ENCODE peak calls at places on chromosomes 3 and 15, in ten cellular contexts. A is H54, F is erythroblast, J is adrenal gland, D is H1, L is heart left ventricle, Q is right lobe of liver, O is vagina, G is A549, V is spleen. K is an unnamed sample.

GRCh38 chr3:69236808-69237707 is 114.7 kb upstream of the LMOD3 start:
- DNase-seq in A (no peak), F (no peak), J (no peak), D (no peak), L (no peak), Q (no peak), O (no peak), G (no peak), V (no peak), K (no peak)

GRCh38 chr15:71051539-71051938 is 63.7 kb upstream of the THSD4 start:
- DNase-seq in A (no peak), F (no peak), J (no peak), D (no peak), L (peak; percentile 41), Q (no peak), O (no peak), G (no peak), V (no peak), K (no peak)

GRCh38 chr3:50550079-50550736 is 17.3 kb downstream of the C3orf18 start:
- DNase-seq in A (no peak), F (peak; percentile 82), J (peak; percentile 36), D (no peak), L (no peak), Q (no peak), O (no peak), G (peak; percentile 52), V (no peak), K (peak; percentile 65)

GRCh38 chr15:73387507-73388255 is 18.9 kb upstream of the HCN4 start:
- DNase-seq in A (no peak), F (no peak), J (no peak), D (no peak), L (no peak), Q (no peak), O (no peak), G (no peak), V (peak; percentile 34), K (no peak)

GRCh38 chr15:41858756-41859155 is 20.1 kb downstream of the PLA2G4B start:
- DNase-seq in A (no peak), F (no peak), J (no peak), D (no peak), L (no peak), Q (no peak), O (no peak), G (no peak), V (no peak), K (no peak)

GRCh38 chr3:4834403-4834866 is 144.8 kb upstream of the BHLHE40 start:
- DNase-seq in A (no peak), F (no peak), J (no peak), D (no peak), L (no peak), Q (no peak), O (no peak), G (no peak), V (peak; percentile 85), K (no peak)

GRCh38 chr3:41317718-41318117 is 118.4 kb downstream of the CTNNB1 start:
- DNase-seq in A (peak; percentile 19), F (no peak), J (peak; percentile 7), D (no peak), L (no peak), Q (no peak), O (no peak), G (no peak), V (no peak), K (no peak)

GRCh38 chr3:172595648-172596393 is 72.6 kb upstream of the TNFSF10 start:
- DNase-seq in A (no peak), F (peak; percentile 63), J (peak; percentile 39), D (no peak), L (no peak), Q (no peak), O (no peak), G (peak; percentile 45), V (no peak), K (no peak)

GRCh38 chr15:71052356-71052755 is 62.9 kb upstream of the THSD4 start:
- DNase-seq in A (no peak), F (no peak), J (no peak), D (no peak), L (no peak), Q (no peak), O (no peak), G (no peak), V (no peak), K (no peak)

GRCh38 chr3:155995525-155996370 is 124.6 kb upstream of the KCNAB1 start:
- DNase-seq in A (peak; percentile 18), F (peak; percentile 48), J (no peak), D (no peak), L (no peak), Q (no peak), O (no peak), G (peak; percentile 57), V (no peak), K (no peak)

GRCh38 chr15:59137566-59137965 is 32.6 kb downstream of the CCNB2 start:
- DNase-seq in A (no peak), F (no peak), J (no peak), D (no peak), L (no peak), Q (no peak), O (no peak), G (no peak), V (no peak), K (no peak)

GRCh38 chr3:189186093-189186492 is 14.3 kb downstream of the TPRG1 start:
- DNase-seq in A (no peak), F (no peak), J (peak; percentile 74), D (no peak), L (peak; percentile 29), Q (no peak), O (no peak), G (no peak), V (no peak), K (no peak)

GRCh38 chr15:74529911-74530310 is 11.1 kb upstream of the ARID3B start:
- DNase-seq in A (no peak), F (no peak), J (no peak), D (no peak), L (no peak), Q (no peak), O (no peak), G (no peak), V (no peak), K (no peak)
- TF ChIP-seq POLR2A in A (no peak), F (no peak), J (no peak), D (no peak), L (no peak), Q (no peak), O (no peak), G (no peak), V (no peak), K (no peak)

GRCh38 chr3:142363936-142364467 is 83.8 kb downstream of the XRN1 start:
- DNase-seq in A (no peak), F (no peak), J (no peak), D (no peak), L (no peak), Q (no peak), O (no peak), G (no peak), V (no peak), K (no peak)
- TF ChIP-seq POLR2A in A (no peak), F (no peak), J (no peak), D (no peak), L (no peak), Q (no peak), O (no peak), G (no peak), V (no peak), K (no peak)

GRCh38 chr15:101447168-101447533 is 42.4 kb downstream of the PCSK6 start:
- DNase-seq in A (no peak), F (no peak), J (no peak), D (no peak), L (no peak), Q (no peak), O (no peak), G (no peak), V (peak; percentile 66), K (no peak)

GRCh38 chr15:101447561-101448071 is 41.9 kb downstream of the PCSK6 start:
- DNase-seq in A (no peak), F (no peak), J (no peak), D (no peak), L (no peak), Q (peak; percentile 90), O (no peak), G (no peak), V (peak; percentile 60), K (no peak)

GRCh38 chr15:101445109-101445508 is 44.4 kb downstream of the PCSK6 start:
- DNase-seq in A (no peak), F (no peak), J (no peak), D (no peak), L (no peak), Q (no peak), O (no peak), G (no peak), V (no peak), K (no peak)

GRCh38 chr15:101446527-101447167 is 42.9 kb downstream of the PCSK6 start:
- DNase-seq in A (no peak), F (peak; percentile 81), J (peak; percentile 62), D (no peak), L (no peak), Q (peak; percentile 82), O (no peak), G (no peak), V (no peak), K (no peak)

GRCh38 chr15:101445562-101446526 is 43.7 kb downstream of the PCSK6 start:
- DNase-seq in A (no peak), F (peak; percentile 89), J (no peak), D (no peak), L (peak; percentile 77), Q (peak; percentile 75), O (no peak), G (no peak), V (peak; percentile 74), K (no peak)
- TF ChIP-seq POLR2A in A (no peak), F (no peak), J (no peak), D (no peak), L (no peak), Q (peak; percentile 34), O (no peak), G (no peak), V (no peak), K (no peak)

GRCh38 chr3:94694001-94694400 is 631.1 kb downstream of the NSUN3 start:
- DNase-seq in A (no peak), F (no peak), J (no peak), D (no peak), L (no peak), Q (no peak), O (no peak), G (no peak), V (no peak), K (no peak)
- TF ChIP-seq POLR2A in A (no peak), F (no peak), J (no peak), D (no peak), L (no peak), Q (no peak), O (no peak), G (no peak), V (no peak), K (no peak)